ENCODE peak calls at places on chromosome 11, in ten cellular contexts. N, Y, S, P, C, Z, T, F, D and G are unnamed samples.

GRCh38 chr11:118657238-118657637 is 22.2 kb downstream of the TREH start:
- DNase-seq in Y (no peak), F (no peak), N (no peak), D (no peak), S (no peak), Z (no peak), T (no peak), C (no peak), P (no peak), G (no peak)

GRCh38 chr11:129061466-129062194 is 119.0 kb upstream of the TP53AIP1 start:
- DNase-seq in N (no peak), Y (peak), C (no peak), T (no peak), P (peak), F (no peak), S (peak), D (no peak), Z (peak), G (no peak)

GRCh38 chr11:120985718-120986569 is 38.0 kb upstream of the TBCEL start:
- DNase-seq in P (peak), T (peak), C (peak), Z (peak), F (no peak), D (peak), Y (peak), N (no peak), S (peak), G (peak)

GRCh38 chr11:86632499-86633269 is 39.7 kb downstream of the ME3 start:
- DNase-seq in N (peak), D (peak), S (peak), P (peak), T (no peak), Y (peak), Z (peak), F (peak), C (no peak), G (no peak)

GRCh38 chr11:69904331-69905201 is 85.3 kb upstream of the FGF3 start:
- DNase-seq in S (no peak), P (no peak), D (peak), T (no peak), Y (no peak), N (no peak), C (no peak), Z (no peak), F (no peak), G (no peak)

GRCh38 chr11:96279421-96280290 is 63.3 kb downstream of the MAML2 start:
- DNase-seq in Z (no peak), D (no peak), S (peak), Y (peak), C (no peak), F (no peak), N (no peak), T (peak), P (peak), G (no peak)

GRCh38 chr11:68413591-68413999 is 47.0 kb upstream of the PPP6R3 start:
- DNase-seq in F (no peak), P (no peak), Y (no peak), D (no peak), N (no peak), T (no peak), S (no peak), Z (no peak), C (no peak), G (no peak)

GRCh38 chr11:7901319-7901854 is 29.7 kb downstream of the OR10A6 start:
- DNase-seq in S (no peak), P (no peak), N (no peak), F (no peak), C (no peak), Z (no peak), D (no peak), Y (no peak), T (no peak), G (peak)

GRCh38 chr11:116336540-116336939 is 436.2 kb downstream of the BUD13 start:
- DNase-seq in S (no peak), D (no peak), P (no peak), C (no peak), F (no peak), T (no peak), Y (no peak), Z (no peak), N (no peak), G (no peak)

GRCh38 chr11:123677510-123677909 is 23.1 kb upstream of the SCN3B start:
- DNase-seq in N (no peak), P (no peak), D (no peak), Y (no peak), Z (no peak), S (no peak), T (no peak), C (no peak), F (no peak), G (no peak)

GRCh38 chr11:34299284-34299961 is 58.4 kb downstream of the ABTB2 start:
- DNase-seq in D (no peak), S (no peak), Y (no peak), C (no peak), Z (no peak), P (no peak), N (no peak), F (no peak), T (no peak), G (no peak)

GRCh38 chr11:110317516-110317932 is 21.1 kb upstream of the RDX start:
- DNase-seq in Z (no peak), F (no peak), P (peak), S (peak), Y (peak), C (no peak), D (no peak), T (no peak), N (no peak), G (no peak)

GRCh38 chr11:72511393-72512047 is 77.2 kb upstream of the CLPB start:
- DNase-seq in N (no peak), Y (peak), D (no peak), T (no peak), Z (no peak), F (no peak), P (peak), S (no peak), C (no peak), G (no peak)

GRCh38 chr11:78901831-78902230 is 327.2 kb upstream of the NARS2 start:
- DNase-seq in T (no peak), N (no peak), P (no peak), S (no peak), C (no peak), F (no peak), Z (no peak), Y (no peak), D (no peak), G (no peak)

GRCh38 chr11:70739091-70739490 is 340.8 kb downstream of the CTTN start:
- DNase-seq in S (no peak), T (no peak), P (no peak), N (no peak), F (no peak), Y (no peak), Z (no peak), D (no peak), C (no peak), G (no peak)

GRCh38 chr11:122069946-122070345 is 46.1 kb downstream of the BLID start:
- DNase-seq in C (peak), N (peak), P (peak), S (peak), T (no peak), F (peak), Z (no peak), Y (peak), D (no peak), G (no peak)

GRCh38 chr11:73361953-73362776 is 14.0 kb upstream of the RELT start:
- DNase-seq in C (no peak), D (no peak), Y (no peak), P (no peak), T (no peak), N (no peak), Z (no peak), S (no peak), F (no peak), G (no peak)

GRCh38 chr11:68314203-68314885 is 2.0 kb downstream of the LRP5 start:
- DNase-seq in P (no peak), Y (no peak), Z (no peak), S (peak), N (no peak), F (no peak), T (no peak), D (no peak), C (no peak), G (no peak)

GRCh38 chr11:73184953-73185671 is 33.0 kb upstream of the P2RY2 start:
- DNase-seq in C (peak), F (no peak), S (peak), Z (peak), D (peak), N (no peak), Y (peak), T (peak), P (peak), G (no peak)

GRCh38 chr11:19196458-19196857 is 5.3 kb downstream of the CSRP3 start:
- DNase-seq in D (no peak), Y (no peak), P (no peak), S (no peak), F (no peak), N (no peak), C (no peak), Z (no peak), T (no peak), G (no peak)

GRCh38 chr11:101914349-101914736 is 467 bp upstream of the CEP126 start:
- DNase-seq in Y (no peak), F (peak), S (peak), T (no peak), Z (no peak), D (no peak), C (no peak), P (peak), N (peak), G (no peak)

GRCh38 chr11:95790933-95791247 is 592 bp downstream of the CEP57 start:
- DNase-seq in Y (peak), F (no peak), C (peak), D (peak), P (peak), T (peak), N (no peak), S (peak), Z (peak), G (no peak)

GRCh38 chr11:123483058-123483457 is 53.0 kb downstream of the GRAMD1B start:
- DNase-seq in D (no peak), S (peak), N (no peak), Z (peak), C (no peak), T (no peak), F (peak), Y (peak), P (peak), G (no peak)

GRCh38 chr11:62497132-62497915 is 49.3 kb downstream of the AHNAK start:
- DNase-seq in P (peak), N (no peak), Y (peak), F (no peak), T (peak), C (no peak), D (no peak), S (peak), Z (peak), G (peak)

GRCh38 chr11:8233691-8234424 is 29.8 kb downstream of the LMO1 start:
- DNase-seq in T (no peak), Y (peak), C (no peak), Z (peak), S (peak), P (no peak), N (no peak), D (no peak), F (no peak), G (no peak)

GRCh38 chr11:20762112-20762511 is 92.7 kb downstream of the NELL1 start:
- DNase-seq in C (no peak), T (no peak), N (no peak), D (no peak), Z (no peak), S (no peak), Y (no peak), F (no peak), P (no peak), G (no peak)

GRCh38 chr11:82895437-82896091 is 4.7 kb downstream of the PRCP start:
- DNase-seq in T (no peak), Y (no peak), P (no peak), N (no peak), Z (no peak), C (no peak), F (no peak), D (no peak), S (no peak), G (no peak)

GRCh38 chr11:87317441-87317840 is 279.7 kb downstream of the TMEM135 start:
- DNase-seq in F (no peak), P (no peak), S (no peak), Z (no peak), C (no peak), T (no peak), D (no peak), Y (no peak), N (no peak), G (no peak)

GRCh38 chr11:40354121-40354520 is 1105.3 kb downstream of the LRRC4C start:
- DNase-seq in N (no peak), P (no peak), Z (no peak), S (no peak), Y (no peak), F (no peak), T (no peak), D (no peak), C (no peak), G (no peak)

GRCh38 chr11:121534131-121535093 is 81.6 kb upstream of the SORL1-AS1 start:
- DNase-seq in N (no peak), Z (no peak), F (no peak), D (no peak), P (peak), Y (peak), C (peak), T (no peak), S (peak), G (no peak)

GRCh38 chr11:126164781-126165180 is 46.7 kb downstream of the RPUSD4 start:
- DNase-seq in Y (no peak), Z (no peak), D (no peak), C (no peak), S (no peak), P (no peak), T (no peak), N (no peak), F (no peak), G (no peak)

GRCh38 chr11:35012467-35013191 is 96.2 kb downstream of the PDHX start:
- DNase-seq in D (no peak), N (no peak), P (no peak), F (no peak), Y (no peak), Z (no peak), C (no peak), S (no peak), T (no peak), G (no peak)

GRCh38 chr11:57562596-57562995 is 4.9 kb downstream of the UBE2L6 start:
- DNase-seq in S (no peak), D (no peak), F (no peak), Y (peak), N (no peak), T (no peak), C (no peak), P (no peak), Z (no peak), G (no peak)

GRCh38 chr11:85752890-85753581 is 57.9 kb downstream of the SYTL2 start:
- DNase-seq in D (no peak), C (peak), T (peak), S (no peak), Z (no peak), N (no peak), P (no peak), Y (no peak), F (no peak), G (no peak)

GRCh38 chr11:109605006-109605405 is 183.0 kb downstream of the C11orf87 start:
- DNase-seq in P (no peak), Z (no peak), C (no peak), Y (no peak), D (no peak), T (no peak), N (no peak), S (no peak), F (no peak), G (no peak)

GRCh38 chr11:106493751-106494150 is 416.3 kb downstream of the AASDHPPT start:
- DNase-seq in D (no peak), Y (no peak), T (no peak), S (peak), C (no peak), P (peak), F (peak), Z (no peak), N (no peak), G (no peak)

GRCh38 chr11:10288316-10288715 is 5.7 kb downstream of the SBF2 start:
- DNase-seq in N (no peak), Y (no peak), C (no peak), S (no peak), P (no peak), F (no peak), D (no peak), Z (no peak), T (no peak), G (no peak)

DNA sequence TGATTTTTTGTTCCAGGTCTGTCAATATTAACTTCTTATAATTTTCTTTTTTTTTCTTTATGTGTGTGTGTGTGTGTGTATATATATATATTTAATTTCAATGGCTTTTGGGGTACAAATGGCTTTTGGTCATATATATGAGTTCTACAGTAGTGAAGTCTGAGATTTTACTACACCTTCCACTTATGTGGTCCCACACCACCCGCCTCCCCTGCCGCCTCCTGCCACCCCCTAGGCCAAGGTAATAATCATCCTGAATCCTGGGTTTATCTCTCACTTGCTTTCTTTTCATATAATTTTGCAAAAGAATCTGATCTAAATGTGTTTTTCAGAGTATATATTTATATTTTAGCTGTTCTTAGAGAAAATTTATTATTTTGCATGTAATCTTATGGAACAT is 11.1 kb downstream of the NEAT1 start:
- DNase-seq in N (no peak), C (no peak), F (no peak), P (peak), D (no peak), T (no peak), S (peak), Z (no peak), Y (no peak), G (no peak)
- H3K4me3 ChIP-seq in N (no peak), C (no peak), F (no peak), P (peak), D (no peak), T (no peak), S (no peak), Z (no peak), Y (no peak), G (no peak)

DNA sequence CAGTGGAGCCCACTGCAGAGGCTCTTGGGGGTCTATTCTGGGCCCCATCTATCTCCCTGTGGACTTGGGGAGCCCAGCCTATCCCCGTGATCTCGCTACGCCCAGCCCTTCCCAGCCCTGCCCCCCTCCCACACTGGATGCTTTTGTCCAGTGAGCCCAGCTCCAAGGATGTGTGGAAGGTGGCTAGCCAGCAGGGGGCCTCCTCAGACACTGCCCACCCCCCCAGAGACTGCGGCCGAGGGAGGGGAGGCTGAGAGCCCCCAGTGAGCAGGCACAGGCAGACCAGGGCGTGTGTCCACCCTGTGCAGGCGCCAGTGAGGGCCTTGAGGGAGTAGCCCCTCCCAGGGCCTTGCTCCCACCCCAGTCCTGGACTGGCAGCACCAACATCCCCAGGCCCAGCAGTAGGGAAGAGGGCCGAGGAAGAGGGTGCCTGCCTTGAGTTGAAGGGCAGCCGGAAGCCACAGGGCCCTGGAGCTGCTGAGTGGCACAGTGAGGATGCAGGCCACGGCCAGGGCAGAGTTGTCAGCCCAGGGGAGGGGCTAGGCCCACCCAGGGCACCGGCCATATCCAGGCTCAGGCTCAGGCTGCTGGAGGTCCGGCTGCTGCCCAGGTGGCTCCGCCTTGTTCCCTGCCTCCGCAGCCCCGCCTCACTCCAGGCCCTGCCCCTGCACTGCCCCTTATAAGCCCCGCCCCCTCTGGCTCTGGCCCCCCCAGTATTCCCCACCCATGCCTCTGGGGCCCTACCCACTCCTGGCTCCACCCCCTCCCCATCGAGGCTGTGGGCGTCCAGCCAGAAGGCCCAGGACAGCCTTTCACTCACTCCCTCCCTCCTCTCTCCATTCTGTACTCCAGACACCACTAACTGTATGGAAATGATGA is 28.0 kb downstream of the MOB2 start:
- DNase-seq in D (no peak), Z (no peak), N (no peak), C (peak), T (peak), P (no peak), S (no peak), F (no peak), Y (no peak), G (no peak)
- TF ChIP-seq CTCF in D (no peak), Z (peak), N (peak), C (no peak), T (no peak), P (peak), S (peak), F (peak), Y (no peak), G (peak)

GRCh38 chr11:77636738-77637344 is 753 bp downstream of the CLNS1A start:
- DNase-seq in C (no peak), D (no peak), F (no peak), N (no peak), S (no peak), Z (no peak), T (no peak), P (no peak), Y (no peak), G (no peak)
- H3K4me3 ChIP-seq in C (peak), D (peak), F (peak), N (peak), S (peak), Z (peak), T (peak), P (peak), Y (peak), G (peak)

GRCh38 chr11:469684-470667 is 19.9 kb downstream of the PTDSS2 start:
- DNase-seq in N (peak), Y (no peak), T (peak), F (no peak), C (peak), D (peak), S (peak), Z (peak), P (peak), G (peak)
- TF ChIP-seq CTCF in N (peak), Y (no peak), T (no peak), F (peak), C (peak), D (no peak), S (peak), Z (no peak), P (peak), G (peak)

GRCh38 chr11:114171257-114172054 is 111.9 kb downstream of the ZBTB16 start:
- DNase-seq in D (no peak), S (no peak), N (no peak), C (peak), F (no peak), P (no peak), Z (no peak), T (peak), Y (no peak), G (no peak)
- H3K4me3 ChIP-seq in D (no peak), S (no peak), N (no peak), C (no peak), F (no peak), P (no peak), Z (no peak), T (no peak), Y (no peak), G (no peak)

GRCh38 chr11:27119396-27119795 is 78.8 kb downstream of the BBOX1 start:
- DNase-seq in N (no peak), F (no peak), C (no peak), D (no peak), P (no peak), S (no peak), Y (no peak), Z (no peak), T (no peak), G (no peak)

GRCh38 chr11:27120211-27120610 is 79.6 kb downstream of the BBOX1 start:
- DNase-seq in N (no peak), F (peak), T (no peak), P (peak), C (no peak), D (no peak), S (no peak), Y (peak), Z (no peak), G (no peak)

GRCh38 chr11:27124514-27125264 is 84.1 kb downstream of the BBOX1 start:
- DNase-seq in T (no peak), D (peak), F (peak), C (no peak), S (peak), Z (no peak), N (no peak), P (peak), Y (peak), G (peak)
- TF ChIP-seq CTCF in T (no peak), D (no peak), F (peak), C (no peak), S (peak), Z (peak), N (peak), P (peak), Y (peak), G (peak)

GRCh38 chr11:104705475-104706195 is 192.6 kb downstream of the CASP12 start:
- DNase-seq in T (peak), Z (no peak), S (peak), C (peak), N (no peak), F (no peak), Y (peak), D (no peak), P (no peak), G (no peak)
- H3K4me3 ChIP-seq in T (no peak), Z (no peak), S (no peak), C (no peak), N (no peak), F (no peak), Y (no peak), D (no peak), P (no peak), G (no peak)